ENCODE peak calls at places on chromosomes 6 and 20, in six cellular contexts. A is stimulated activated CD4-positive, alpha-beta T cell treated with anti-CD3 and anti-CD28 coated beads, TNF-alpha, amount 100 ng/mL, for 4 hours; W is epithelial cell of esophagus; P is fibroblast of mammary gland; O is tibial artery; L is pons. C is an unnamed sample.

GRCh38 chr20:8601542-8601912 is 467.4 kb upstream of the PLCB4 start:
- DNase-seq in O (no peak), P (no peak), A (no peak), L (no peak), W (peak), C (no peak)

GRCh38 chr20:25177890-25178321 is 17.6 kb upstream of the ENTPD6 start:
- DNase-seq in L (peak), W (peak), A (no peak), O (no peak), P (no peak), C (no peak)

GRCh38 chr20:59149678-59150504 is 13.7 kb upstream of the ZNF831 start:
- DNase-seq in W (no peak), L (no peak), O (no peak), P (no peak), A (no peak), C (peak)

GRCh38 chr6:90118581-90118980 is 178.1 kb downstream of the BACH2 start:
- DNase-seq in W (no peak), P (no peak), L (no peak), O (no peak), A (no peak), C (no peak)

GRCh38 chr20:21615617-21616080 is 89.8 kb upstream of the PAX1 start:
- DNase-seq in O (no peak), P (peak), A (peak), L (peak), W (peak), C (no peak)

GRCh38 chr6:52157301-52157930 is 28.8 kb upstream of the IL17A start:
- DNase-seq in A (no peak), O (no peak), P (peak), L (no peak), W (peak), C (no peak)

GRCh38 chr6:87661016-87661415 is 41.0 kb downstream of the AKIRIN2 start:
- DNase-seq in O (no peak), A (no peak), W (no peak), P (peak), L (no peak), C (no peak)

GRCh38 chr6:55868910-55869479 is 6.4 kb downstream of the BMP5 start:
- DNase-seq in W (peak), A (no peak), L (no peak), P (peak), O (no peak), C (no peak)

GRCh38 chr6:99790679-99791078 is 184.0 kb downstream of the PRDM13 start:
- DNase-seq in L (no peak), W (no peak), O (no peak), A (no peak), P (no peak), C (no peak)

GRCh38 chr6:57135885-57136284 is 36.2 kb upstream of the BAG2 start:
- DNase-seq in P (peak), O (no peak), W (no peak), L (no peak), A (no peak), C (no peak)

GRCh38 chr6:150142657-150143501 is at the start of gene PPP1R14C:
- DNase-seq in A (no peak), W (peak), L (no peak), P (no peak), O (no peak), C (no peak)

GRCh38 chr6:57029213-57029612 is 17.3 kb upstream of the KIAA1586 start:
- DNase-seq in A (no peak), P (no peak), L (no peak), W (peak), O (no peak), C (no peak)

GRCh38 chr20:12966468-12967085 is 42.2 kb upstream of the SPTLC3 start:
- DNase-seq in L (peak), W (peak), P (peak), O (no peak), A (no peak), C (no peak)